ENCODE peak calls at places on chromosomes 3 and 15, in six cellular contexts. Q is body of pancreas, M is heart left ventricle, P is neural crest cell, Y is A549, U is tibial nerve. W is an unnamed sample.

GRCh38 chr3:160163259-160163878 is 61.9 kb upstream of the C3orf80 start:
- DNase-seq in P (no peak), Y (peak), M (no peak), Q (no peak), U (no peak), W (peak)

GRCh38 chr15:88863412-88863811 is 31.9 kb downstream of the HAPLN3 start:
- DNase-seq in U (no peak), P (no peak), Q (no peak), M (no peak), Y (no peak), W (no peak)

GRCh38 chr15:26453914-26454313 is 319.0 kb downstream of the GABRB3 start:
- DNase-seq in Q (no peak), P (no peak), U (no peak), Y (no peak), M (no peak), W (no peak)

GRCh38 chr3:175111036-175111435 is 251.9 kb downstream of the NAALADL2 start:
- DNase-seq in M (no peak), U (no peak), P (no peak), Y (no peak), Q (peak), W (no peak)

GRCh38 chr15:92884813-92885461 is 15.2 kb upstream of the CHD2 start:
- DNase-seq in U (no peak), M (no peak), Q (no peak), P (no peak), Y (no peak), W (no peak)

GRCh38 chr3:125140011-125140813 is 72.3 kb downstream of the SLC12A8 start:
- DNase-seq in Q (no peak), Y (no peak), P (no peak), U (no peak), M (no peak), W (peak)

GRCh38 chr3:80232760-80233159 is 465.0 kb upstream of the ROBO1 start:
- DNase-seq in P (no peak), U (no peak), Q (no peak), M (no peak), Y (no peak), W (no peak)

GRCh38 chr3:25604107-25604805 is 60.5 kb downstream of the TOP2B start:
- DNase-seq in U (no peak), P (no peak), Y (no peak), M (no peak), Q (no peak), W (peak)

GRCh38 chr3:114623420-114624046 is 329.7 kb downstream of the TIGIT start:
- DNase-seq in U (no peak), Y (no peak), M (no peak), Q (no peak), P (no peak), W (no peak)

GRCh38 chr3:30768703-30769550 is 125.5 kb downstream of the GADL1 start:
- DNase-seq in P (peak), Y (peak), Q (peak), U (peak), M (peak), W (peak)

GRCh38 chr15:31328425-31328998 is 1.9 kb downstream of the KLF13 start:
- DNase-seq in Y (peak), M (no peak), U (no peak), P (no peak), Q (peak), W (peak)

GRCh38 chr3:83003917-83004316 is 1242.5 kb upstream of the GBE1 start:
- DNase-seq in Y (no peak), P (no peak), Q (no peak), M (no peak), U (no peak), W (no peak)

GRCh38 chr3:149879872-149880271 is 66.9 kb downstream of the RNF13 start:
- DNase-seq in Q (peak), Y (peak), M (peak), P (peak), U (peak), W (peak)

GRCh38 chr3:14279706-14280061 is 101.1 kb downstream of the LSM3 start:
- DNase-seq in U (no peak), Y (no peak), M (no peak), Q (no peak), P (no peak), W (no peak)

GRCh38 chr15:67013696-67014095 is 51.7 kb upstream of the SMAD3 start:
- DNase-seq in Q (no peak), M (peak), U (no peak), P (no peak), Y (no peak), W (no peak)

GRCh38 chr3:159669024-159669476 is 319.6 kb upstream of the IL12A start:
- DNase-seq in P (no peak), U (no peak), Q (no peak), M (no peak), Y (peak), W (peak)

GRCh38 chr3:152790988-152791387 is 43.9 kb upstream of the P2RY1 start:
- DNase-seq in M (no peak), P (no peak), Q (no peak), Y (no peak), U (no peak), W (no peak)

GRCh38 chr3:183697610-183698317 is at the start of gene YEATS2:
- DNase-seq in Q (peak), U (no peak), P (peak), M (peak), Y (peak), W (peak)

GRCh38 chr15:101056366-101057334 is 137.5 kb downstream of the LRRK1 start:
- DNase-seq in Q (no peak), M (no peak), P (no peak), U (no peak), Y (no peak), W (no peak)

GRCh38 chr3:49791571-49791970 is 5.2 kb upstream of the IP6K1 start:
- DNase-seq in U (no peak), Q (no peak), M (no peak), P (no peak), Y (no peak), W (no peak)

GRCh38 chr3:24583004-24583403 is 88.4 kb upstream of the THRB start:
- DNase-seq in Q (peak), U (no peak), P (no peak), Y (no peak), M (no peak), W (no peak)

GRCh38 chr3:178223876-178224275 is 312.4 kb upstream of the KCNMB2 start:
- DNase-seq in M (no peak), U (no peak), Q (no peak), P (no peak), Y (no peak), W (no peak)

GRCh38 chr15:93985173-93985572 is 246.2 kb upstream of the MCTP2 start:
- DNase-seq in Q (no peak), Y (no peak), P (no peak), U (no peak), M (no peak), W (no peak)

GRCh38 chr3:119145500-119146167 is at the start of gene TEX55:
- DNase-seq in U (no peak), P (no peak), M (peak), Q (peak), Y (peak), W (peak)

GRCh38 chr15:76059320-76060097 is at the start of gene TMEM266:
- DNase-seq in M (peak), Q (peak), P (peak), Y (peak), U (no peak), W (no peak)

GRCh38 chr3:190983875-190984274 is 121.4 kb upstream of the GMNC start:
- DNase-seq in U (no peak), M (no peak), Q (no peak), Y (no peak), P (no peak), W (no peak)

GRCh38 chr15:49644364-49644794 is 23.5 kb downstream of the DTWD1 start:
- DNase-seq in Y (no peak), P (no peak), U (no peak), M (no peak), Q (no peak), W (peak)

GRCh38 chr3:195035345-195036202 is 235.4 kb downstream of the XXYLT1 start:
- DNase-seq in P (no peak), Q (no peak), U (no peak), Y (peak), M (no peak), W (no peak)

GRCh38 chr3:179179979-179180758 is 32.0 kb downstream of the PIK3CA start:
- DNase-seq in Q (no peak), M (no peak), P (no peak), Y (no peak), U (no peak), W (peak)

DNA sequence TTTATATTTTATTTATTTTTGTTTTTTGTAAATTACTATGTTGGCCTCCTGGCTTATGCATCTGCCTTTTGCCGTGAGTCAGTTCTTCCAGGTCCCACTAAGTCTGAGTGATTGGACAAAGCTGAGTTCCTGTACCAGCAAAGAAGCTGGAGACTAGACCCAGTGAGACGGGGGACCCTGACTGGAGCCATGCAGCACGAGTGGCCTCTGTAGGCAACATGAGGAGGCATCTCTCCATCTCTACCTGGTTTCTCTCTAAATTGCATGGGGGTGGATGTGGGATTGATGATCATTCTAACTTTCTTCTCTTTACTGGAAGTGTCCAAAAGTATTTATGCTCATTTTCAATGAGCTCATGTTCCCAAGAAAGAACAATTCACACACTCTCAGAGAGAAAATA is 155.3 kb upstream of the MRPL3 start:
- DNase-seq in P (no peak), U (no peak), Q (no peak), Y (no peak), M (no peak), W (no peak)
- TF ChIP-seq CTCF in P (no peak), U (no peak), Q (no peak), Y (no peak), M (no peak), W (no peak)

GRCh38 chr3:120182613-120183524 is 88.6 kb upstream of the GSK3B start:
- DNase-seq in Q (peak), Y (no peak), M (no peak), P (no peak), U (no peak), W (peak)
- TF ChIP-seq CTCF in Q (peak), Y (peak), M (peak), P (no peak), U (peak), W (peak)

GRCh38 chr3:171173732-171174131 is 147.2 kb upstream of the SLC2A2 start:
- DNase-seq in P (no peak), M (peak), Y (no peak), Q (peak), U (no peak), W (no peak)

GRCh38 chr3:171168551-171168950 is 142.0 kb upstream of the SLC2A2 start:
- DNase-seq in P (no peak), Y (no peak), Q (no peak), U (no peak), M (no peak), W (no peak)

GRCh38 chr3:171169443-171169842 is 142.9 kb upstream of the SLC2A2 start:
- DNase-seq in M (no peak), P (no peak), U (no peak), Q (no peak), Y (no peak), W (no peak)

GRCh38 chr3:171169866-171170265 is 143.3 kb upstream of the SLC2A2 start:
- DNase-seq in U (no peak), Y (no peak), Q (no peak), M (no peak), P (no peak), W (no peak)

DNA sequence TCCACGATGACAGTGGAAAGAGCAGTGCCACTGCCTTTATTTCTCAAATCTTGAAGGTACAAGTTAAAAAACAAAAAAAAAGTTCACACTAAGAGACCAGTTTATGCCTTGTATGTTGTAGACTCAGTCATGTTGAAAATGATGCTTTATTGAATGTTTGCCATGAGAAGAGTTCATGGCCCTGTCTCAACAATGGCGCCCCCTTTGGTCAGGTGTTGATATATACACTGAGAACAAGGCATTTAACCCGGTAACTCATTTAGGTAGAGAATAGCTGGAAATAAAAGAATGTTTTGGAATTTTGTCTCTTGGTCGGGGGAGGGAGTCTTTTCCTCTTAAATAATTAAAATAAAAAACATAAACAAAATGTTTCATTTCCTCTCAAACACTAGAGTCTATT is 145.6 kb upstream of the SLC2A2 start:
- DNase-seq in Y (no peak), U (no peak), Q (no peak), P (no peak), M (no peak), W (no peak)
- TF ChIP-seq CTCF in Y (peak), U (no peak), Q (no peak), P (peak), M (no peak), W (peak)

GRCh38 chr3:157066335-157067071 is 93.4 kb downstream of the CCNL1 start:
- DNase-seq in P (no peak), Q (no peak), U (no peak), M (no peak), Y (no peak), W (no peak)
- TF ChIP-seq CTCF in P (no peak), Q (no peak), U (no peak), M (no peak), Y (no peak), W (no peak)

GRCh38 chr3:196624907-196625306 is 14.6 kb upstream of the NRROS start:
- DNase-seq in M (peak), U (no peak), P (no peak), Y (no peak), Q (peak), W (no peak)

GRCh38 chr3:196629234-196629633 is 10.3 kb upstream of the NRROS start:
- DNase-seq in Q (no peak), M (no peak), P (no peak), U (no peak), Y (no peak), W (no peak)

GRCh38 chr3:196623350-196623749 is 16.1 kb upstream of the NRROS start:
- DNase-seq in P (no peak), U (no peak), M (peak), Y (no peak), Q (no peak), W (no peak)

GRCh38 chr3:196624008-196624790 is 15.3 kb upstream of the NRROS start:
- DNase-seq in M (no peak), P (no peak), U (no peak), Y (no peak), Q (no peak), W (no peak)

DNA sequence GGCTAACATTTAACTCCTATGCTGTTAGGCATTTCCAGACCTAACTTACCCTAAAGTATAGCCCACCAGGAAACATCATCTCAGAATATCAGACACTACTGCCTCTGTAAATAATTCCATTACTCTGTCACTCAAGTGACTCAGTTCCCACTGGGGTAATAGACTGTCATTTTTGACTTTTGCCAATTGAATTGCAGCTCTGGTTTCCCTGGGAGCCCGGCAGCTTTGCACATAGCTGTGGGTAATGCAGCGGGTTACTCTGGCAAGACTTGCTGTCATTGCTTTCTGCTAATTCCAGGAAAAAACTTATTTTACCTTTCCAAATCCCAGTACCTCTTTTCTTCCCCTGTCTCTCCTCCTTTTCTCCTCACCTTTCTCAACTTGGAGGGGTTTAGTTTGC is 12.5 kb upstream of the NRROS start:
- DNase-seq in P (no peak), M (no peak), Y (no peak), Q (no peak), U (no peak), W (no peak)
- TF ChIP-seq CTCF in P (no peak), M (no peak), Y (no peak), Q (no peak), U (no peak), W (no peak)

DNA sequence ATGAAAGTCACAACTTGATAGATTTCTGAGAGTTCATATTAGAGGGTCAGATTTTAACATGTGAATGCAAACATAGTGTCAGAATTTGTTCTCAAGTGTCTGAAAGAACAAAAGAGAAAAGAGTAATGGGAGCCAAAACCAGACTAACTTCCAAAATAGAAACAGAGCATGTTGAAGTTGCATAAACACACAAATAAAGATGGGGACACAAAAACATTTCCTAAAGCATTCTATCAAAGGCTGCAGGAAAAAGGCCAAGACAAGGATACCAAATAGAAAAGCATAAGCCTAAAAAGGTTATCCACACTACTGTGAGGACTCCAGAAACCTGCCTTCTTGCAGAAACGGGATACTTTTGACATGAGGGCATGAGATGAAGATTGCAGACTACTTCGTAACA is 2.8 kb downstream of the FHIT start:
- DNase-seq in U (no peak), M (no peak), Q (no peak), Y (no peak), P (no peak), W (no peak)
- TF ChIP-seq CTCF in U (no peak), M (no peak), Q (no peak), Y (no peak), P (no peak), W (no peak)